ENCODE peak calls at places on chromosomes 11 and 22, in nine cellular contexts. M is mucosa of descending colon, T is adipocyte, G is hepatocyte, L is tibial artery, N is endodermal cell, A is esophagus squamous epithelium, C is lung, B is DND-41. Y is an unnamed sample.

GRCh38 chr22:31451709-31452571 is 37.7 kb downstream of the EIF4ENIF1 start:
- DNase-seq in N (peak; percentile 48), G (peak; percentile 28), B (no peak), T (peak; percentile 72), C (no peak), A (no peak), M (peak; percentile 22), L (no peak), Y (peak; percentile 45)

GRCh38 chr11:7892751-7893356 is 38.2 kb downstream of the OR10A6 start:
- DNase-seq in T (peak; percentile 89), B (peak; percentile 5), L (no peak), A (no peak), N (no peak), G (peak; percentile 73), C (no peak), M (peak; percentile 21), Y (peak; percentile 43)

GRCh38 chr11:121595717-121596156 is 143.0 kb upstream of the SORL1-AS1 start:
- DNase-seq in B (no peak), C (peak; percentile 61), T (peak; percentile 98), L (peak; percentile 64), M (no peak), G (peak; percentile 51), A (no peak), N (no peak), Y (peak; percentile 94)

GRCh38 chr22:45254789-45255261 is 14.1 kb upstream of the KIAA0930 start:
- DNase-seq in T (no peak), M (no peak), G (no peak), L (no peak), A (no peak), N (no peak), C (no peak), B (no peak), Y (no peak)

GRCh38 chr11:47233051-47233450 is 15.6 kb downstream of the ACP2 start:
- DNase-seq in N (no peak), A (no peak), G (peak; percentile 39), T (no peak), C (no peak), M (no peak), B (no peak), L (no peak), Y (no peak)

GRCh38 chr11:101466352-101466751 is 117.5 kb downstream of the TRPC6 start:
- DNase-seq in C (no peak), G (peak; percentile 22), T (no peak), N (peak; percentile 77), L (no peak), B (no peak), M (no peak), A (no peak), Y (no peak)

GRCh38 chr22:36194971-36195370 is 6.6 kb downstream of the APOL4 start:
- DNase-seq in B (peak; percentile 49), A (no peak), N (peak; percentile 89), C (peak; percentile 67), T (peak; percentile 80), L (peak; percentile 57), M (peak; percentile 64), G (peak; percentile 82), Y (peak; percentile 67)

GRCh38 chr22:36191106-36191836 is 10.3 kb downstream of the APOL4 start:
- DNase-seq in G (no peak), B (no peak), C (no peak), M (peak; percentile 40), A (no peak), L (peak; percentile 47), T (peak; percentile 21), N (peak; percentile 13), Y (no peak)

GRCh38 chr11:132770802-132771545 is 761.3 kb downstream of the OPCML start:
- DNase-seq in N (no peak), L (no peak), G (no peak), T (peak; percentile 10), A (no peak), B (no peak), M (no peak), C (no peak), Y (no peak)

GRCh38 chr11:105937738-105938137 is 84.3 kb downstream of the MSANTD4 start:
- DNase-seq in M (no peak), G (peak; percentile 10), A (no peak), T (no peak), B (no peak), C (no peak), L (no peak), N (no peak), Y (no peak)

GRCh38 chr22:27540247-27540646 is 261.3 kb downstream of the MN1 start:
- DNase-seq in G (no peak), T (no peak), N (no peak), M (no peak), C (no peak), L (no peak), A (no peak), B (no peak), Y (no peak)
- H3K4me1 ChIP-seq in G (peaks cover 13% of the 10 kb centered on the region), T (peaks cover 31% of the 10 kb centered on the region), N (no peaks in the 10 kb centered on the region), M (no peaks in the 10 kb centered on the region), C (no peaks in the 10 kb centered on the region), L (no peaks in the 10 kb centered on the region), A (no peaks in the 10 kb centered on the region), B (no peaks in the 10 kb centered on the region), Y (peaks cover 8% of the 10 kb centered on the region)

GRCh38 chr11:122721201-122721963 is 65.9 kb downstream of the UBASH3B start:
- DNase-seq in L (no peak), M (no peak), B (no peak), T (peak; percentile 54), G (no peak), C (no peak), A (no peak), N (no peak), Y (no peak)

GRCh38 chr11:122721964-122722266 is 66.4 kb downstream of the UBASH3B start:
- DNase-seq in M (no peak), N (no peak), L (no peak), B (peak; percentile 72), A (no peak), C (no peak), T (peak; percentile 76), G (no peak), Y (peak; percentile 52)

GRCh38 chr11:122723106-122723505 is 67.6 kb downstream of the UBASH3B start:
- DNase-seq in L (no peak), M (no peak), G (no peak), A (no peak), C (no peak), N (no peak), B (no peak), T (no peak), Y (no peak)

GRCh38 chr11:122723576-122723975 is 68.1 kb downstream of the UBASH3B start:
- DNase-seq in N (no peak), A (no peak), M (no peak), G (no peak), C (no peak), B (peak; percentile 78), T (peak; percentile 63), L (no peak), Y (peak; percentile 23)

DNA sequence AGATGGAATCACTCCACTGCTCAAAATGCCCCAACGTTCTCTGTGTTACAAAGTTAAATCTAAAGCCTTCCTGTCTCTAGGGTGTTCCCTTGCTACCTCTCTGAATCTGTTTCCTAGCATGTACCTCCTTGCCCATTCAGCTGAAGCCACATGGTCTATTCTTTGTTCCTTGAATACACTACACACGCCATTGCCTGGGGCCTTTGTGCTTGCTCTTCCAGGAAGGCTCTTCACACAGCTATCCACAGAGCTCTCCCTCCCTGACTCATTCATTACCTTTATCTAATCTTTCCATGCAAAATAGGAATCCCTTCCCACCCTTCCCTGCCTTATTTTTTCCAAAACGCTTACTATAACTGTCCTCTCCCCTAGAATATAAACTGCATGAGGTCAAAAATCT is 65.0 kb downstream of the UBASH3B start:
- DNase-seq in C (no peak), G (no peak), N (no peak), B (peak; percentile 51), L (no peak), T (peak; percentile 31), M (no peak), A (no peak), Y (no peak)
- H3K4me1 ChIP-seq in C (no peaks in the 10 kb centered on the region), G (no peaks in the 10 kb centered on the region), N (peaks cover 5% of the 10 kb centered on the region), B (peaks cover 98% of the 10 kb centered on the region), L (no peaks in the 10 kb centered on the region), T (peaks cover 20% of the 10 kb centered on the region), M (no peaks in the 10 kb centered on the region), A (peaks cover 14% of the 10 kb centered on the region), Y (peaks cover 49% of the 10 kb centered on the region)

GRCh38 chr22:22921575-22921974 is 34.0 kb downstream of the IGLL5 start:
- DNase-seq in C (no peak), L (no peak), B (no peak), A (no peak), M (no peak), G (no peak), N (no peak), T (no peak), Y (no peak)

GRCh38 chr22:22919041-22919440 is 31.4 kb downstream of the IGLL5 start:
- DNase-seq in T (no peak), B (no peak), C (no peak), N (no peak), G (no peak), A (no peak), L (no peak), M (no peak), Y (no peak)

GRCh38 chr22:22922954-22923319 is 35.3 kb downstream of the IGLL5 start:
- DNase-seq in A (no peak), B (no peak), M (no peak), T (no peak), C (no peak), L (no peak), G (no peak), N (no peak), Y (no peak)

GRCh38 chr22:22920104-22920654 is 32.6 kb downstream of the IGLL5 start:
- DNase-seq in C (no peak), B (no peak), M (no peak), N (no peak), L (no peak), T (no peak), G (no peak), A (no peak), Y (no peak)

DNA sequence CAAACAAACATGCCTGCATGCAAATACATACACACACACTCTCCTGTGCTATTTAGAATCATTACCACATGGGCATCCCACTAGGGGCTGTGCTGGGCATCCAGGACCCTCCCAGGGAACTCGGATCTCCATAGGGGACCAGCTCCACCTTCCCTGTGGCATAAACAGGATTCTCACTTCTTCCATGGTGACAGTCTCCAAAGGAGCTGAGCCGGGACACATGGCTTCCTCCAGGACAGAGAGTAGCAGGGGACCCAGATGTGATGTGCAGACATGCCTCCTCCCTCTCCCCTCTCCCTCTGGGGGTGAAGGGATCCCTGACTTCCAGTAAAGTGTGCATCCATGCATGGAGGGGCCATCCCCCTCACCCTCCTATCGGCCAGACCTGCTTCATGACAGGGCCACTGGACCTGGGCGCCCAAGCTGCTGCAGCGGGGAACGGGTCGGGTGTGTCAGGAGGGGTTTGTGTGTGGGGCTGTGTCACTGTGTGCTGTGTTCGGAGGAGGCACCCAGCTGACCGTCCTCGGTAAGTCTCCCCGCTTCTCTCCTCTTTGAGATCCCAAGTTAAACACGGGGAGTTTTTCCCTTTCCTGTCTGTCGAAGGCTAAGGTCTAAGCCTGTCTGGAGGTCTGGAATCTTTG is 33.4 kb downstream of the IGLL5 start:
- DNase-seq in C (no peak), L (no peak), T (no peak), A (no peak), G (no peak), N (no peak), B (no peak), M (no peak), Y (no peak)
- H3K4me1 ChIP-seq in C (no peaks in the 10 kb centered on the region), L (no peaks in the 10 kb centered on the region), T (no peaks in the 10 kb centered on the region), A (no peaks in the 10 kb centered on the region), G (peaks cover 6% of the 10 kb centered on the region), N (peaks cover 10% of the 10 kb centered on the region), B (peaks cover 12% of the 10 kb centered on the region), M (peaks cover 3% of the 10 kb centered on the region), Y (no peaks in the 10 kb centered on the region)

DNA sequence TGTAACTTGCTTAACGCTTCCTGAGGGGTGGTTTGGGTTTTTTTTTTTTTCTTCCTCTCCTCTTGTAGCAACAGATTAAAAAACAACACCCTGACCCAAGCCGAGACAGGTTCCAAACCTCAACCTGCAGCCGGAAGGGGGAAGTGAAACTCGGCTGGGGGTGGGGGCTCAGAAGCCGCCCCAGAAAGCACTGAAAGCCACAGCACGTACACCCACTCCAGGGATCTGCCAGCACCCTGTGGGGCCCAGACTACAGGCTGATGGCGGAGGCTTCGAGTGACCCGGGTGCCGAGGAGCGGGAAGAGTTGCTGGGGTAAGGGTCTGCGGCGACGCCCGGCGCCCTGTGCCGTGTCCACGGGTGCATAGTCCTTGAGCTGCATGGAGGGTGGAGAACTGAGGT is at the start of gene LSP1:
- DNase-seq in L (no peak), C (no peak), N (no peak), G (no peak), T (no peak), M (peak; percentile 70), A (peak; percentile 59), B (peak; percentile 79), Y (no peak)
- H3K4me1 ChIP-seq in L (no peaks in the 10 kb centered on the region), C (no peaks in the 10 kb centered on the region), N (no peaks in the 10 kb centered on the region), G (no peaks in the 10 kb centered on the region), T (no peaks in the 10 kb centered on the region), M (no peaks in the 10 kb centered on the region), A (no peaks in the 10 kb centered on the region), B (peaks cover 24% of the 10 kb centered on the region), Y (no peaks in the 10 kb centered on the region)

Y was measured in PC-9.